ENCODE peak calls at places on chromosomes 11 and 22, in four cellular contexts. P, O, E and X are unnamed samples.

GRCh38 chr11:43680521-43681505 is at the start of gene HSD17B12:
- DNase-seq in O (peak; percentile 99), P (peak; percentile 99), E (peak; percentile 97), X (peak; percentile 99)

GRCh38 chr11:14386895-14387480 is 28.0 kb upstream of the RRAS2 start:
- DNase-seq in P (peak; percentile 21), E (peak; percentile 68), O (no peak), X (no peak)

GRCh38 chr22:48952256-48953102 is 875.2 kb downstream of the BRD1 start:
- DNase-seq in E (no peak), O (no peak), P (no peak), X (no peak)

GRCh38 chr22:42289671-42290269 is 19.3 kb upstream of the TCF20 start:
- DNase-seq in P (no peak), E (no peak), O (no peak), X (no peak)

GRCh38 chr11:116787786-116788486 is at the start of gene ZPR1:
- DNase-seq in P (peak; percentile 55), O (peak; percentile 85), E (peak; percentile 93), X (peak; percentile 82)

GRCh38 chr22:24108073-24108472 is 73.2 kb upstream of the SUSD2 start:
- DNase-seq in E (no peak), P (no peak), O (no peak), X (no peak)

GRCh38 chr22:38872831-38873248 is 824 bp upstream of the CBX6 start:
- DNase-seq in E (peak; percentile 51), P (no peak), O (no peak), X (no peak)

GRCh38 chr22:46058591-46059519 is 81.9 kb upstream of the WNT7B start:
- DNase-seq in P (no peak), O (no peak), E (no peak), X (no peak)

GRCh38 chr11:29255401-29255800 is 761.4 kb downstream of the KCNA4 start:
- DNase-seq in O (no peak), E (no peak), P (no peak), X (no peak)

GRCh38 chr11:69301491-69302401 is 7.8 kb downstream of the MYEOV start:
- DNase-seq in O (no peak), P (peak; percentile 76), E (peak; percentile 98), X (no peak)

GRCh38 chr11:100687032-100687629 is at the start of gene ARHGAP42:
- DNase-seq in P (no peak), E (peak; percentile 65), O (no peak), X (peak; percentile 72)

GRCh38 chr11:42770444-42771065 is 541.2 kb upstream of the API5 start:
- DNase-seq in P (no peak), O (no peak), E (no peak), X (no peak)

GRCh38 chr22:35276019-35276418 is 18.7 kb downstream of the HMGXB4 start:
- DNase-seq in E (no peak), O (no peak), P (no peak), X (no peak)

GRCh38 chr11:17748761-17749721 is 14.5 kb downstream of the KCNC1 start:
- DNase-seq in O (no peak), P (no peak), E (no peak), X (no peak)

GRCh38 chr11:26620282-26621045 is 48.4 kb upstream of the MUC15 start:
- DNase-seq in P (no peak), E (no peak), O (no peak), X (no peak)

GRCh38 chr11:63609536-63609935 is 4.7 kb downstream of the PLAAT3 start:
- DNase-seq in E (no peak), O (no peak), P (no peak), X (no peak)

GRCh38 chr11:2794947-2795346 is 90.6 kb downstream of the CDKN1C start:
- DNase-seq in O (no peak), P (no peak), E (no peak), X (no peak)

GRCh38 chr11:130513132-130513531 is 64.7 kb downstream of the ADAMTS15 start:
- DNase-seq in P (no peak), E (no peak), O (no peak), X (no peak)

GRCh38 chr11:44633641-44634040 is 68.2 kb downstream of the CD82 start:
- DNase-seq in P (no peak), E (no peak), O (no peak), X (no peak)

GRCh38 chr11:47387944-47388696 is 9.8 kb upstream of the SPI1 start:
- DNase-seq in P (no peak), O (no peak), E (no peak), X (no peak)

GRCh38 chr22:45205624-45205925 is 35.1 kb downstream of the KIAA0930 start:
- DNase-seq in E (no peak), P (no peak), O (no peak), X (no peak)

GRCh38 chr22:34416321-34416900 is 496.1 kb upstream of the LARGE1 start:
- DNase-seq in E (no peak), O (no peak), P (no peak), X (no peak)

GRCh38 chr11:9274499-9275228 is 9.5 kb upstream of the DENND5A start:
- DNase-seq in P (no peak), E (no peak), O (no peak), X (no peak)

GRCh38 chr22:49730656-49731055 is 97.0 kb downstream of the BRD1 start:
- DNase-seq in O (no peak), P (no peak), E (no peak), X (no peak)

GRCh38 chr11:70159612-70160570 is 43.2 kb upstream of the FADD start:
- DNase-seq in O (no peak), E (no peak), P (no peak), X (no peak)

GRCh38 chr11:13391217-13391616 is 71.8 kb downstream of the BTBD10 start:
- DNase-seq in O (no peak), E (no peak), P (no peak), X (no peak)

GRCh38 chr11:11291432-11292015 is 61.5 kb downstream of the CSNK2A3 start:
- DNase-seq in O (no peak), E (no peak), P (no peak), X (no peak)

GRCh38 chr11:75440960-75441803 is 8.2 kb upstream of the KLHL35 start:
- DNase-seq in O (no peak), E (no peak), P (no peak), X (no peak)

GRCh38 chr11:123362941-123363340 is 67.1 kb upstream of the GRAMD1B start:
- DNase-seq in P (no peak), E (no peak), O (no peak), X (no peak)

GRCh38 chr11:15318814-15319213 is 204.1 kb downstream of the INSC start:
- DNase-seq in O (no peak), E (no peak), P (no peak), X (no peak)

GRCh38 chr22:47196881-47197701 is 434.6 kb downstream of the TBC1D22A start:
- DNase-seq in E (no peak), O (no peak), P (no peak), X (no peak)

GRCh38 chr11:33384251-33384650 is 127.1 kb downstream of the HIPK3 start:
- DNase-seq in E (no peak), P (no peak), O (no peak), X (no peak)

GRCh38 chr22:47129902-47130301 is 367.5 kb downstream of the TBC1D22A start:
- DNase-seq in P (no peak), E (peak; percentile 26), O (no peak), X (no peak)

GRCh38 chr11:111344032-111344431 is 35.0 kb downstream of the POU2AF1 start:
- DNase-seq in E (no peak), P (no peak), O (no peak), X (no peak)

GRCh38 chr11:116066777-116067176 is 562.6 kb upstream of the CADM1 start:
- DNase-seq in O (no peak), P (no peak), E (no peak), X (no peak)

GRCh38 chr11:109783017-109783416 is 310.2 kb upstream of the ZC3H12C start:
- DNase-seq in P (no peak), O (no peak), E (no peak), X (no peak)